ENCODE peak calls at places on chromosomes 2 and 18, in seven cellular contexts. Z, J, Q, F, A, Y and D are unnamed samples. For H3K27me3, the result is how much of the 10 kb centered on the place peaks cover.

GRCh38 chr2:70089220-70089945 is 2.1 kb downstream of the PCBP1 start:
- DNase-seq in Z (no peak), A (peak), J (peak), Y (no peak), F (peak), Q (no peak), D (no peak)

GRCh38 chr2:210707900-210708299 is 151.5 kb downstream of the CPS1 start:
- DNase-seq in Z (no peak), Y (no peak), A (no peak), Q (no peak), J (no peak), F (no peak), D (no peak)

GRCh38 chr2:38535745-38536506 is 66.8 kb downstream of the HNRNPLL start:
- DNase-seq in F (peak), Y (peak), Q (peak), Z (peak), A (peak), J (peak), D (no peak)

GRCh38 chr2:240421396-240421795 is 14.1 kb upstream of the GPC1 start:
- DNase-seq in Z (no peak), F (no peak), J (no peak), Q (no peak), Y (peak), A (no peak), D (no peak)

GRCh38 chr18:12679183-12679786 is 21.4 kb upstream of the SPIRE1 start:
- DNase-seq in A (peak), J (no peak), F (no peak), Z (peak), Q (no peak), Y (no peak), D (no peak)

GRCh38 chr2:127080226-127080940 is 26.6 kb downstream of the BIN1 start:
- DNase-seq in Z (no peak), Y (no peak), Q (no peak), J (peak), F (no peak), A (no peak), D (no peak)

GRCh38 chr2:38922902-38923301 is 33.2 kb downstream of the ARHGEF33 start:
- DNase-seq in Y (no peak), Z (no peak), Q (no peak), J (no peak), F (no peak), A (no peak), D (no peak)

GRCh38 chr2:224934542-224935188 is 107.6 kb downstream of the DOCK10 start:
- DNase-seq in J (no peak), Y (no peak), F (no peak), Z (peak), Q (no peak), A (no peak), D (peak)

GRCh38 chr2:218744615-218745014 is 34.0 kb downstream of the TTLL4 start:
- DNase-seq in Z (no peak), Y (no peak), Q (peak), A (no peak), F (no peak), J (no peak), D (no peak)

GRCh38 chr2:156697906-156698305 is 261.7 kb downstream of the GPD2 start:
- DNase-seq in F (no peak), J (no peak), Q (no peak), Z (no peak), Y (no peak), A (no peak), D (no peak)

GRCh38 chr18:57134564-57135211 is 12.2 kb upstream of the BOD1L2 start:
- DNase-seq in Z (no peak), Y (no peak), J (peak), Q (no peak), A (no peak), F (no peak), D (no peak)

GRCh38 chr2:80830891-80831290 is 526.3 kb upstream of the LRRTM1 start:
- DNase-seq in Q (no peak), J (no peak), F (peak), Z (no peak), A (no peak), Y (peak), D (no peak)

GRCh38 chr2:71801969-71802368 is 345.7 kb downstream of the CYP26B1 start:
- DNase-seq in Z (peak), A (peak), F (no peak), J (peak), Q (peak), Y (peak), D (peak)

GRCh38 chr18:7084080-7084765 is 33.4 kb downstream of the LAMA1 start:
- DNase-seq in Z (peak), Y (peak), J (peak), Q (peak), A (peak), F (no peak), D (peak)

GRCh38 chr18:63083555-63083954 is 236.0 kb downstream of the BCL2 start:
- DNase-seq in A (no peak), F (no peak), Y (peak), Z (no peak), Q (no peak), J (no peak), D (no peak)

GRCh38 chr2:235050992-235051351 is 99.2 kb downstream of the SH3BP4 start:
- DNase-seq in Y (peak), Z (peak), Q (peak), A (peak), F (no peak), J (peak), D (peak)

GRCh38 chr18:79799619-79800352 is 2.0 kb downstream of the KCNG2 start:
- DNase-seq in Y (peak), Z (no peak), Q (no peak), F (no peak), A (no peak), J (no peak), D (no peak)

GRCh38 chr2:209977386-209978239 is 24.8 kb upstream of the RPE start:
- DNase-seq in Z (peak), Y (no peak), J (peak), F (peak), A (peak), Q (peak), D (peak)

GRCh38 chr2:126661702-126662465 is 5.9 kb downstream of the GYPC start:
- DNase-seq in A (no peak), J (no peak), Z (no peak), Y (no peak), Q (no peak), F (no peak), D (no peak)

GRCh38 chr2:5330961-5331360 is 361.2 kb upstream of the SOX11 start:
- DNase-seq in A (no peak), Y (no peak), F (no peak), Q (no peak), J (no peak), Z (no peak), D (no peak)

GRCh38 chr2:56812432-56812831 is 628.6 kb downstream of the CCDC85A start:
- DNase-seq in A (peak), J (no peak), Z (no peak), F (no peak), Y (no peak), Q (peak), D (no peak)

GRCh38 chr2:169300617-169301530 is 61.5 kb downstream of the LRP2 start:
- DNase-seq in Q (no peak), F (no peak), Z (no peak), J (no peak), Y (no peak), A (no peak), D (no peak)

GRCh38 chr18:66682855-66683322 is 79.0 kb upstream of the CDH19 start:
- DNase-seq in F (no peak), Q (no peak), Z (peak), J (no peak), Y (no peak), A (peak), D (peak)

GRCh38 chr2:52810460-52810859 is 957.1 kb upstream of the CHAC2 start:
- DNase-seq in Z (peak), F (peak), Y (peak), A (peak), J (peak), Q (peak), D (peak)

GRCh38 chr2:237858294-237859081 is 935 bp upstream of the RAMP1 start:
- DNase-seq in Z (peak), Y (peak), Q (peak), J (peak), F (peak), A (peak), D (peak)

GRCh38 chr2:127526940-127527804 is 883 bp upstream of the IWS1 start:
- DNase-seq in Z (no peak), Q (peak), A (no peak), F (peak), Y (peak), J (peak), D (no peak)

GRCh38 chr2:72993147-72993546 is 75.8 kb downstream of the EMX1 start:
- DNase-seq in J (peak), Z (peak), Q (no peak), F (peak), A (peak), Y (peak), D (no peak)

GRCh38 chr2:111883661-111884591 is at the start of gene ANAPC1:
- DNase-seq in A (peak), Z (peak), Y (peak), F (peak), Q (peak), J (peak), D (peak)

GRCh38 chr2:67581751-67582150 is 184.6 kb downstream of the ETAA1 start:
- DNase-seq in A (no peak), F (no peak), Q (no peak), Y (no peak), J (no peak), Z (no peak), D (no peak)

GRCh38 chr18:7117390-7118355 is at the start of gene LAMA1:
- DNase-seq in J (peak), Z (peak), Y (peak), F (no peak), A (no peak), Q (no peak), D (no peak)

GRCh38 chr2:26542676-26543505 is 65.0 kb upstream of the OTOF start:
- DNase-seq in Q (no peak), Y (peak), J (peak), F (no peak), Z (no peak), A (no peak), D (no peak)

GRCh38 chr2:117631141-117631540 is 183.3 kb upstream of the DDX18 start:
- DNase-seq in J (no peak), F (no peak), Q (no peak), Y (no peak), A (no peak), Z (no peak), D (no peak)

GRCh38 chr2:58649746-58650145 is 408.6 kb upstream of the FANCL start:
- DNase-seq in J (no peak), Z (peak), Y (no peak), Q (no peak), F (no peak), A (no peak), D (peak)

GRCh38 chr2:216650607-216651229 is 17.5 kb downstream of the IGFBP2 start:
- DNase-seq in Y (peak), F (no peak), Z (no peak), A (no peak), Q (no peak), J (no peak), D (no peak)

GRCh38 chr2:199480966-199481365 is 23.2 kb upstream of the SATB2 start:
- DNase-seq in Y (no peak), J (no peak), F (no peak), Q (no peak), Z (no peak), A (no peak), D (no peak)

GRCh38 chr18:13379930-13380665 is 161.5 kb downstream of the LDLRAD4 start:
- DNase-seq in F (no peak), Y (peak), Z (no peak), Q (no peak), J (no peak), A (peak), D (no peak)

GRCh38 chr2:203951366-203951902 is 14.9 kb downstream of the ICOS start:
- DNase-seq in Y (no peak), Q (peak), Z (peak), A (no peak), J (no peak), F (peak), D (no peak)

GRCh38 chr18:35076126-35076525 is 34.9 kb downstream of the MAPRE2 start:
- DNase-seq in F (no peak), J (no peak), Y (no peak), A (no peak), Q (no peak), Z (no peak), D (no peak)

DNA sequence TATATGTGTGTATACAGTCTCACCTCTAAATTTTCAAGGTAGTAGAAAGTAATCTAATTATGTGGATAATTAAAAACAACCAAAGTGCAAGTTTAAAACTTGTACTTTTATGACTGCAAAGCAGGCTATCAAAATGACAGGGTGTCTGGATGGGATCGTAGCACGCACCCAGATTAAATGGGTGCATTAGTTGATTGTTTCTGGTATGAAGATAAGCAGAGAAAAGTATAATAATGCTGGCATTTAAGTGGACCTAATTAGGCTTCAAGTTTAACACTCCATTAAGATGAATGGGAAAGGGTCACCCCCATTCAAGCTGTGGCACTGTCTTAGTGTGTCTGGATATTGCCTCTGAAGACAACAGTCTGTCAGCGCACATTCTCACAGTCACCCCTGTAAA is 124.6 kb upstream of the ZEB2 start:
- DNase-seq in J (no peak), Q (no peak), Y (no peak), A (no peak), Z (no peak), F (no peak), D (no peak)
- H3K27me3 ChIP-seq in J (under half), Q (under half), Y (under half), A (under half), Z (under half), F (under half), D (under half)

GRCh38 chr2:149313512-149313972 is 16.8 kb upstream of the LYPD6 start:
- DNase-seq in J (peak), A (peak), Q (peak), F (peak), Y (peak), Z (peak), D (peak)
- H3K4me2 ChIP-seq in J (peak), A (no peak), Q (peak), F (no peak), Y (peak), Z (no peak), D (peak)

DNA sequence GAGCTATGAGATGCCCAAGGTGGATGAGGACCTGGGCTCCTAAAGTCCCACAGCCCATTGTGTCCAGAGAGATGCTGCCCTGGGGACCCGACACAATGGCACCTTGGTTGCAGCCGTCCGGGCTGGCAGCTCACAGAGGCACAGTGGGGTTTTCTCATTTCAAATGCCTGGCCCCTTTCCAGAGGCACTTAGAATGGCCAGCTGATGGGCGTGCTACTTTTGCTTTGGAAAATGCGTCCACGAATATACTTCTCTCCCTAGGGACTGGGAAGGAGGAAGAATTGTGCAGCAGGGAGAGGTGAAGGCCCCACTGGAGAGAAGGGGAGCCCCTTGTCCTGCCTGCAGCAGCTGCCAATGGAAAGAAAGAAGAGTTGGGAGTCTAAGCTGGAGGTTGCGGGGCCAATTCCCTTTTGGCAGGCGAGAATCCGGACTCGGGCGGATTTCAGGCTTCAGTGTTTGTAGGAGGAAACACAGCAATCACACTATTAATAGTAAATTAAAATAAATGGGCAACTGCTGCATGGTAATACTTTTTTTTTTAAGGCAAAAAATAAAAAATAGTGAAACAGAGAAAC is 1.1 kb upstream of the MAL start:
- DNase-seq in Y (peak), Q (no peak), F (no peak), J (no peak), Z (no peak), A (no peak), D (no peak)
- H3K4me3 ChIP-seq in Y (no peak), Q (no peak), F (no peak), J (no peak), Z (no peak), A (no peak), D (no peak)

GRCh38 chr18:4144201-4144600 is 310.9 kb downstream of the DLGAP1 start:
- DNase-seq in J (no peak), Z (no peak), F (no peak), Y (no peak), Q (no peak), A (no peak), D (no peak)
- H3K27me3 ChIP-seq in J (under half), Z (under half), F (under half), Y (under half), Q (under half), A (under half), D (under half)

DNA sequence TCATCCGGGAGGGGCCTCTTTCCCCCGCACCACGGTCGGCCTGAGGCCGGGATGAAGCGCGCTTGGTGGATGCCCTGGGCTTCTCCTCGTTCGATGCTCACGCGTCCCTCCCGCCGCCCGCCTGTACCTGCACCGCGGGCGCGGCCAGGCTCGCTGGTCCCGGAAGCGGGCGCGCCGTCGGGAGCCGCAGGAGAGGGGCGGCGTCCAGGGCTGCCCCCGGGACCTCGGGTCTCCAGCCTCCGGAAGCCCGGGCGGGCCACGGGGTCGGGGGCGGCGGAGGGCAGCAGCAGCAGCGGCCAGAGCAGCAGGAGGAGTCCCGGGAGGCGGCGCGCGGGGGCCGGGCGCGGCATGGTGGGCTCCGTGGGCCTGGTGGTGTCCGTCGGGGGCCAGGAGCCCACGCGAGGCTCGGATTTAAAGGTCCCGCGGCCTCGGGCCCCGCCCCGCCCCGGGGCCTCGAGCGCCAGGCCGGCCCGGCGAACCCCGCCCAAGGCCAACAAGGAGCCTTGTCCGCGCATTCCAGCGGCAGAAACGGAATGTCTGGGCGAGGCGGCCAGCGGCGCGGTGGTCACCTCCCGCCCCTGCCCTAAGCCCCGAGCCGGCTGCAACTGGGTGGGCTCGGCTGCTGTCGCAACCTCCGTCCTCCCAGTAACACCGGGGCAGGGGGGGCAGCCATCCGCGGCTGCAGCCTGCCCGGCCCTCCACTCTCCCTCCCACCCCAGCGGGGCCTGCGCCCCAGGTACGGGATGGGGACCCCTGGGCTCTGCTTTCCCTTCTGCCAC is at the start of gene MATN3:
- DNase-seq in A (no peak), Z (peak), Y (peak), J (peak), Q (no peak), F (no peak), D (peak)
- H3K4me2 ChIP-seq in A (peak), Z (peak), Y (peak), J (peak), Q (peak), F (peak), D (peak)

GRCh38 chr2:23618696-23619530 is 233.9 kb downstream of the KLHL29 start:
- DNase-seq in Z (peak), F (no peak), J (no peak), A (no peak), Y (peak), Q (peak), D (peak)

GRCh38 chr2:23618265-23618664 is 233.3 kb downstream of the KLHL29 start:
- DNase-seq in F (no peak), Y (no peak), A (no peak), Q (no peak), Z (no peak), J (no peak), D (no peak)

GRCh38 chr2:23617817-23618216 is 232.8 kb downstream of the KLHL29 start:
- DNase-seq in Q (no peak), F (no peak), J (peak), Y (peak), Z (no peak), A (no peak), D (no peak)

GRCh38 chr2:23616630-23617029 is 231.7 kb downstream of the KLHL29 start:
- DNase-seq in F (no peak), Q (no peak), A (peak), J (no peak), Z (no peak), Y (no peak), D (no peak)

GRCh38 chr2:23617167-23617787 is 232.3 kb downstream of the KLHL29 start:
- DNase-seq in Y (peak), Q (no peak), Z (peak), J (peak), F (no peak), A (peak), D (peak)
- H3K4me3 ChIP-seq in Y (no peak), Q (no peak), Z (no peak), J (no peak), F (no peak), A (no peak), D (no peak)

DNA sequence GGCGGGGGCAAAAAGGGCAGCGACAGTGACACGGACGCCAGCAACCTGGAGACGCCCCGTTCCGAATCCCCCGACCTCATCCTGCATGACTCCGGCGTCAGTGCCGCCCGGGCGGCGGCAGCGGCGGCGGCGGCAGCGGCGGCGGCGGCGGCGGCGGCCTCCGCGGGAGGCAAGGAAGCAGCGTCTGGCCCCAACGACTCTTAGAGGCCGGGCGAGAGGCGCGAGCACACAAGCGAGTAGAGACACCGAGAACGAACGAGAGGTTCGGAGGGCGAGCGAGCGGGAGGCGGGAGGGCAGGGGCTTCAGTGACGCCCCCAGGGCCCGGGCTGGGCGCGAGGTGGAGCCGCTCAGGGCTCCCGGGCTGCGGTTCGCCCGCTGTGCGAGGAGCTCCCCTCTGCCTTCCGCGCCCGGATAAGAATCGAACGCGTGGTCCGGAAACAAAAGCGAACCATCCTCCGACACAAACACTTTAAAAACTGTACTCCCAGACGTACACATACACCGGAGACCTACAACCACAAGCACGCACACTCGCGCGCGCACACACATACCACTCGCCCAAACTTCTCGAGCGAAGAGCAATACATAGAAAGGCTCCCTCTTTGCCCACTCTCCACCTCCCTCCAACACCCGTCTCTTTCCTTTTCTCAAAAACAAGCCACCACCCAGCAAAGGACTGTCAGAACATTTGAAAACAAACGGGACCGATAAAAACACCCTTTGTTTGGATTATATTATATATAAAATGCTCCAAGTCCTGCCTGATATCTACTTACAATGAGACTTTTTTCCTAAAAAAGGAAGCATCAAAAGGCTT is 2.8 kb downstream of the SP9 start:
- DNase-seq in Z (peak), F (peak), Q (peak), A (peak), J (peak), Y (peak), D (peak)
- H3K27me3 ChIP-seq in Z (half or more), F (half or more), Q (half or more), A (half or more), J (half or more), Y (half or more), D (half or more)